ENCODE peak calls at places on chromosomes 4 and X, in ten cellular contexts. M is mesendoderm, P is adipocyte, Q is aorta, D is HFF-Myc, S is left ventricle myocardium inferior, G is fibroblast of lung, F is cardiac fibroblast, N is lower leg skin, H is foreskin fibroblast. L is an unnamed sample.

GRCh38 chrX:45143455-45143854 is 57.2 kb downstream of the DIPK2B start:
- DNase-seq in M (no peak), P (no peak), Q (no peak), D (no peak), S (no peak), G (no peak), F (no peak), N (no peak), H (no peak), L (no peak)

GRCh38 chr4:76799718-76800117 is 98.2 kb downstream of the SOWAHB start:
- DNase-seq in M (no peak), P (peak; percentile 15), Q (no peak), D (no peak), S (no peak), G (peak; percentile 27), F (peak; percentile 30), N (no peak), H (no peak), L (no peak)

GRCh38 chr4:95304898-95305297 is 243.9 kb downstream of the UNC5C start:
- DNase-seq in M (peak; percentile 42), P (peak; percentile 60), Q (no peak), D (no peak), S (no peak), G (no peak), F (peak; percentile 66), N (no peak), H (no peak), L (no peak)

GRCh38 chr4:47274931-47275330 is 188.6 kb downstream of the COMMD8 start:
- DNase-seq in M (no peak), P (no peak), Q (no peak), D (no peak), S (no peak), G (no peak), F (no peak), N (no peak), H (no peak), L (no peak)

GRCh38 chrX:111868726-111869638 is 7.0 kb upstream of the TRPC5OS start:
- DNase-seq in M (peak; percentile 15), P (peak; percentile 24), Q (no peak), D (no peak), S (no peak), G (no peak), F (peak; percentile 5), N (no peak), H (no peak), L (no peak)

GRCh38 chr4:52096048-52096447 is 44.9 kb downstream of the SPATA18 start:
- DNase-seq in M (no peak), P (no peak), Q (no peak), D (no peak), S (no peak), G (no peak), F (peak; percentile 67), N (no peak), H (no peak), L (peak; percentile 53)

GRCh38 chr4:98284640-98285046 is 23.5 kb downstream of the RAP1GDS1 start:
- DNase-seq in M (peak; percentile 95), P (no peak), Q (no peak), D (no peak), S (no peak), G (no peak), F (no peak), N (no peak), H (peak; percentile 16), L (peak; percentile 32)

GRCh38 chr4:102600689-102601088 is 99.5 kb downstream of the NFKB1 start:
- DNase-seq in M (no peak), P (no peak), Q (no peak), D (no peak), S (no peak), G (no peak), F (no peak), N (no peak), H (no peak), L (no peak)

GRCh38 chr4:73868206-73869129 is 725 bp upstream of the CXCL1 start:
- DNase-seq in M (peak; percentile 42), P (peak; percentile 31), Q (no peak), D (no peak), S (no peak), G (peak; percentile 29), F (peak; percentile 45), N (no peak), H (no peak), L (no peak)

GRCh38 chr4:53586121-53586816 is 5.0 kb downstream of the LNX1 start:
- DNase-seq in M (no peak), P (peak; percentile 87), Q (no peak), D (peak; percentile 26), S (no peak), G (peak; percentile 96), F (peak; percentile 97), N (no peak), H (peak; percentile 90), L (peak; percentile 93)

GRCh38 chr4:73053974-73054480 is 15.5 kb downstream of the COX18 start:
- DNase-seq in M (no peak), P (peak; percentile 7), Q (no peak), D (no peak), S (no peak), G (peak; percentile 40), F (no peak), N (no peak), H (no peak), L (peak; percentile 47)

GRCh38 chr4:113248320-113248719 is 198.9 kb downstream of the ANK2 start:
- DNase-seq in M (peak; percentile 84), P (no peak), Q (no peak), D (no peak), S (no peak), G (no peak), F (no peak), N (no peak), H (no peak), L (no peak)

GRCh38 chr4:145935253-145936141 is 3.1 kb downstream of the ZNF827 start:
- DNase-seq in M (peak; percentile 79), P (peak; percentile 18), Q (no peak), D (no peak), S (peak; percentile 43), G (peak; percentile 34), F (no peak), N (no peak), H (no peak), L (peak; percentile 42)

GRCh38 chr4:73653695-73654106 is 33.5 kb upstream of the RASSF6 start:
- DNase-seq in M (peak; percentile 39), P (peak; percentile 88), Q (no peak), D (peak; percentile 35), S (no peak), G (peak; percentile 74), F (peak; percentile 84), N (no peak), H (peak; percentile 24), L (peak; percentile 71)

GRCh38 chr4:6889736-6890324 is 19.8 kb upstream of the TBC1D14 start:
- DNase-seq in M (no peak), P (no peak), Q (peak; percentile 55), D (no peak), S (no peak), G (no peak), F (no peak), N (no peak), H (no peak), L (no peak)

GRCh38 chr4:161664740-161665139 is 499.1 kb downstream of the FSTL5 start:
- DNase-seq in M (no peak), P (no peak), Q (peak; percentile 34), D (no peak), S (no peak), G (no peak), F (no peak), N (no peak), H (no peak), L (no peak)
- H3K4me3 ChIP-seq in M (no peak overlapping the region), P (no peak overlapping the region), Q (no peak overlapping the region), D (no peak overlapping the region), S (no peak overlapping the region), G (no peak overlapping the region), F (no peak overlapping the region), N (no peak overlapping the region), H (no peak overlapping the region), L (no peak overlapping the region)

DNA sequence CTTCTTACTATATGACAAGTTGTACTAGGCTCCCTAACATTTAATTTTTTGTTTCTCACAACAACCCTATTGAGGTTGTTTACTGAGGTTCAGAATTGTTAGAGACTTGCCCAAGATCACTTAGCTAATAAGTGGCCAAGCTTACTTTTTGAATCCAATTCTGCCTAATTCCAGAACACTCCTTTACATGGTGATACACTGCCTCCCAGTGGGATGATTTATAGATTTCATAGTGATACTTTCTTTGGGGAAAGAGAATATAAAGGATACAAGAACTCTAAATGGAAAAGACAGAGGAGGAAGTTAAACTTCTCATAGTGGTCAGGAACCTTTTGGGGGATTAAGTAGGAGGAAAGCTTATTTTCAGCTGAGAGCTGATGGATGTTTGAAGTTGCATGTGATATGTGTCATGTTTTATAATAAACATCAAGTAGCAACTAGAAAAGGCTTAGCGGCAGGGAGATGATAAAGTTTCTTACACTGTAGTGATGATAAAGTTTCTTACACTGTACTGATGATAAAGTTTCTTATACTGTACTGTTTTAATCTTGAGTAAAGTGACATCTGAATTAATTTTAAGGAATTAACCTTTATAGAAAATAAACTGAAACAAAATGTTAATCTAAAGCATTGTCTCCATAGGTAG is 15.3 kb downstream of the STAG2 start:
- DNase-seq in M (peak; percentile 23), P (peak; percentile 62), Q (no peak), D (no peak), S (no peak), G (peak; percentile 68), F (peak; percentile 61), N (no peak), H (no peak), L (peak; percentile 58)
- H3K4me3 ChIP-seq in M (no peak overlapping the region), P (no peak overlapping the region), Q (no peak overlapping the region), D (no peak overlapping the region), S (no peak overlapping the region), G (no peak overlapping the region), F (no peak overlapping the region), N (no peak overlapping the region), H (no peak overlapping the region), L (no peak overlapping the region)

GRCh38 chr4:60020389-60020788 is 1179.7 kb upstream of the ADGRL3 start:
- DNase-seq in M (no peak), P (no peak), Q (no peak), D (no peak), S (no peak), G (no peak), F (no peak), N (no peak), H (no peak), L (no peak)
- H3K4me3 ChIP-seq in M (no peak overlapping the region), P (no peak overlapping the region), Q (no peak overlapping the region), D (no peak overlapping the region), S (no peak overlapping the region), G (no peak overlapping the region), F (no peak overlapping the region), N (no peak overlapping the region), H (no peak overlapping the region), L (no peak overlapping the region)

GRCh38 chr4:184386271-184386781 is 88.0 kb downstream of the IRF2 start:
- DNase-seq in M (peak; percentile 56), P (no peak), Q (no peak), D (no peak), S (peak; percentile 57), G (no peak), F (no peak), N (no peak), H (no peak), L (no peak)
- H3K4me3 ChIP-seq in M (no peak overlapping the region), P (no peak overlapping the region), Q (no peak overlapping the region), D (no peak overlapping the region), S (peak overlapping the region; percentile 35), G (no peak overlapping the region), F (no peak overlapping the region), N (no peak overlapping the region), H (no peak overlapping the region), L (no peak overlapping the region)